ENCODE peak calls at places on chromosomes 1 and 21, in four cellular contexts. Y is SK-N-SH, X is mesenchymal stem cell, Q is IMR-90. S is an unnamed sample.

GRCh38 chr1:245772739-245773138 is 618.0 kb downstream of the KIF26B start:
- DNase-seq in Y (no peak), X (no peak), Q (no peak), S (no peak)

GRCh38 chr1:34696230-34696629 is 58.6 kb upstream of the GJB5 start:
- DNase-seq in Y (peak; percentile 54), X (no peak), Q (no peak), S (no peak)

GRCh38 chr1:246784621-246785535 is 60.7 kb downstream of the SCCPDH start:
- DNase-seq in Y (no peak), X (peak; percentile 59), Q (peak; percentile 47), S (peak; percentile 6)

GRCh38 chr1:100903777-100904176 is 7.9 kb downstream of the SLC30A7 start:
- DNase-seq in Y (no peak), X (no peak), Q (no peak), S (no peak)

GRCh38 chr21:34276711-34277425 is 86.9 kb upstream of the KCNE2 start:
- DNase-seq in Y (no peak), X (peak; percentile 5), Q (no peak), S (peak; percentile 3)

GRCh38 chr1:244548558-244549115 is 87.6 kb downstream of the CATSPERE start:
- DNase-seq in Y (no peak), X (no peak), Q (no peak), S (no peak)

GRCh38 chr1:54413295-54413694 is 7.1 kb upstream of the SSBP3 start:
- DNase-seq in Y (no peak), X (peak; percentile 79), Q (peak; percentile 62), S (no peak)

GRCh38 chr1:61445269-61445825 is 279.6 kb downstream of the TM2D1 start:
- DNase-seq in Y (no peak), X (no peak), Q (no peak), S (no peak)

GRCh38 chr1:234398849-234399381 is 25.7 kb downstream of the COA6 start:
- DNase-seq in Y (no peak), X (no peak), Q (peak; percentile 58), S (peak; percentile 72)

GRCh38 chr1:6734579-6735397 is 33.2 kb upstream of the DNAJC11 start:
- DNase-seq in Y (no peak), X (peak; percentile 26), Q (peak; percentile 11), S (no peak)

GRCh38 chr1:107952989-107953388 is 12.0 kb downstream of the VAV3 start:
- DNase-seq in Y (no peak), X (peak; percentile 7), Q (no peak), S (no peak)

GRCh38 chr1:11700655-11701467 is 9.4 kb downstream of the DRAXIN start:
- DNase-seq in Y (no peak), X (no peak), Q (no peak), S (no peak)

GRCh38 chr1:171984850-171985485 is 143.7 kb downstream of the DNM3 start:
- DNase-seq in Y (peak; percentile 19), X (peak; percentile 51), Q (peak; percentile 49), S (peak; percentile 27)

GRCh38 chr1:228112167-228112566 is 3.1 kb upstream of the MRPL55 start:
- DNase-seq in Y (no peak), X (no peak), Q (no peak), S (no peak)

GRCh38 chr1:27887215-27888035 is 15.1 kb downstream of the THEMIS2 start:
- DNase-seq in Y (no peak), X (no peak), Q (no peak), S (no peak)

GRCh38 chr1:235556807-235557206 is 52.6 kb upstream of the B3GALNT2 start:
- DNase-seq in Y (no peak), X (no peak), Q (no peak), S (no peak)

GRCh38 chr1:231612393-231613089 is 14.0 kb upstream of the DISC1 start:
- DNase-seq in Y (no peak), X (no peak), Q (no peak), S (no peak)

GRCh38 chr21:38470762-38471161 is 27.5 kb downstream of the ERG start:
- DNase-seq in Y (no peak), X (no peak), Q (no peak), S (no peak)

GRCh38 chr1:50329332-50329932 is 93.8 kb downstream of the DMRTA2 start:
- DNase-seq in Y (peak; percentile 33), X (no peak), Q (no peak), S (no peak)

GRCh38 chr1:73674945-73675561 is 522.9 kb downstream of the LRRIQ3 start:
- DNase-seq in Y (peak; percentile 14), X (peak; percentile 19), Q (no peak), S (no peak)

GRCh38 chr1:30417001-30417700 is 306.2 kb downstream of the MATN1 start:
- DNase-seq in Y (no peak), X (no peak), Q (no peak), S (no peak)

GRCh38 chr1:43435146-43436145 is 18.3 kb downstream of the HYI start:
- DNase-seq in Y (no peak), X (no peak), Q (peak; percentile 57), S (peak; percentile 16)

DNA sequence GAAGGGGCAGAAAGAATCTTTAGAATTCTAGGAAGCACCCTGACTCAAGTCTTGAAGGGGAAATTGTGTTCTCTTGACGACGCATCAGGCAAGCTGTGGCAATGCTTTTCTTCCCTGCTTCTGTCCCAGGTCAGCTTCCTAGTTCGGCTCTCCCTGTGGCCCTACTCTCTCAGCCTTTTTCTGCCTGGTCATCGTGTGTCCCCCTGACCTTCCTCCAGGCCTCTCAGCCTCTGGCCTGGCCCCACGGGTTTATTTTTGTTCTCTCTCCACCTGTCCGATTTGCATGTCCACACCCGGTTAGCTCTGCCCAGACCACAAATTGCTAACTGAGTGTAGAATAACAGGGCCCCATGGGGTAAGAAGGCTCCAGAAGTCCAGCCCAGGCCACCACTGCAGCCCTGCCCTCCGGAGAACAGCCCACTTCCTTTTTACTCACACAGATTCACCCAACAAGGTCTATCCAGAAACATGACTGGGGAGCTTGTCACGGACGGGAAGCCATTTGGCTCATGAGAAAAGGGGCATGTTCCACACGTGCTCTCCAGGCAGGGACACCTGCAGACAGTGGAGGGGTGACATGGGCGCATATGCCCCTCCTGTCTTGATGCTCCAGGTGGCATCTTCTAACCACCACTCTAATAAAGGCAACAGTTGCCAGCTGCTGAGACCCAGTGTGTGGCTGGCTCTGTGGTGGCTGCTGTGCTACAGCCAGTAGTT is 9.8 kb downstream of the KCNN3 start:
- DNase-seq in Y (no peak), X (no peak), Q (no peak), S (no peak)
- H3K9ac ChIP-seq in Y (no peak overlapping the region), X (no peak overlapping the region), Q (no peak overlapping the region), S (no peak overlapping the region)

GRCh38 chr1:19504796-19505693 is 19.7 kb upstream of the CAPZB start:
- DNase-seq in Y (no peak), X (peak; percentile 89), Q (peak; percentile 95), S (peak; percentile 96)

GRCh38 chr1:19511117-19511516 is 25.8 kb upstream of the CAPZB start:
- DNase-seq in Y (no peak), X (no peak), Q (no peak), S (no peak)

DNA sequence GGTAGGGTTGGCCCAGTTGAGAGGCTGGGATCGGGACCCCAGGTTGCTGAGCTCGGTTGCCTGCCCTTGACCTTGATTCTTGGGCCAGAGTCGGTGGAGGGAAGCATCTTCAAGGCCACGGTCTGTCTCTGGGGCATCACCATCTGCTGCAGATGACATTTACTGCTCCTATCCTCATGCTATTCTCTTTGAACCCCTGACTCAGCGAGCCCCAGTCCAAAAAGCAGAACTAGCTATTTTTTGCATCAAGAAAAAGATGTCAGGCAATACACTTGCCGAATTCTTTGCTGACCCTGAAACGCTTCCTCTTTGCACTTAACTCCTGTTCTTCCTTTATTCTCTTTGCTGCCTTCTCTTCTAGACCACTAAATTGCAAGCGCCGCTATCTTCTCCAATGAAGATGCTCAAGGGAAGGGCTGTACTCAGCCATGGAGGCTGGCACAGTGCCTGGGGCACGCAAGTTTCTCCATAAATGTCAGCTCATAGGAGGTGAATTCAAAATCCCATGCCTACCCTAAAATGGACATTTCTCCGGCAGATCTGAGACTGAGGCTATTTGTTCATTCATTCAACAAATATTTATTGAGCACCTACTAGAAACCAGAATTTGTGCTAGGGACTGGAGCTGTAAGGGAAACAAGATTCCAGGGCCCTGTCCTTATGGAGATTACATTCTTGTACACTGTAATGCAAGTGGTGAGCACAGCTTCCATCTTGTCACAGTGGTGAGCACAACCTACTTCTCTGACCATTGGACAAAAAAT is 20.5 kb upstream of the CAPZB start:
- DNase-seq in Y (no peak), X (no peak), Q (no peak), S (no peak)
- H3K9ac ChIP-seq in Y (no peak overlapping the region), X (peak overlapping the region; percentile 86), Q (peak overlapping the region; percentile 28), S (peak overlapping the region; percentile 51)

GRCh38 chr1:59478822-59479221 is 181.9 kb downstream of the FGGY start:
- DNase-seq in Y (no peak), X (no peak), Q (no peak), S (no peak)

GRCh38 chr1:59480188-59480888 is 183.4 kb downstream of the FGGY start:
- DNase-seq in Y (no peak), X (no peak), Q (no peak), S (no peak)

GRCh38 chr1:59477286-59477685 is 180.4 kb downstream of the FGGY start:
- DNase-seq in Y (no peak), X (no peak), Q (peak; percentile 49), S (peak; percentile 88)

GRCh38 chr1:59475737-59476136 is 178.8 kb downstream of the FGGY start:
- DNase-seq in Y (no peak), X (no peak), Q (no peak), S (no peak)

GRCh38 chr1:59477867-59478266 is 181.0 kb downstream of the FGGY start:
- DNase-seq in Y (no peak), X (no peak), Q (no peak), S (no peak)
- H3K9ac ChIP-seq in Y (no peak overlapping the region), X (no peak overlapping the region), Q (no peak overlapping the region), S (no peak overlapping the region)

GRCh38 chr1:19967808-19968207 is 11.6 kb downstream of the PLA2G2A start:
- DNase-seq in Y (no peak), X (no peak), Q (no peak), S (no peak)
- H3K9ac ChIP-seq in Y (no peak overlapping the region), X (no peak overlapping the region), Q (no peak overlapping the region), S (no peak overlapping the region)

GRCh38 chr1:208108646-208109330 is 135.4 kb downstream of the PLXNA2 start:
- DNase-seq in Y (no peak), X (no peak), Q (no peak), S (no peak)
- H3K9ac ChIP-seq in Y (no peak overlapping the region), X (no peak overlapping the region), Q (no peak overlapping the region), S (no peak overlapping the region)

GRCh38 chr1:31769720-31770390 is 5.7 kb upstream of the ADGRB2 start:
- DNase-seq in Y (peak; percentile 87), X (no peak), Q (no peak), S (no peak)

GRCh38 chr1:31768939-31769704 is 5.0 kb upstream of the ADGRB2 start:
- DNase-seq in Y (no peak), X (no peak), Q (no peak), S (no peak)

GRCh38 chr1:31773861-31774260 is 9.7 kb upstream of the ADGRB2 start:
- DNase-seq in Y (no peak), X (no peak), Q (no peak), S (no peak)

GRCh38 chr1:31772669-31773248 is 8.6 kb upstream of the ADGRB2 start:
- DNase-seq in Y (no peak), X (no peak), Q (no peak), S (no peak)

GRCh38 chr1:31771891-31772668 is 7.9 kb upstream of the ADGRB2 start:
- DNase-seq in Y (no peak), X (peak; percentile 49), Q (peak; percentile 27), S (no peak)
- H3K9ac ChIP-seq in Y (no peak overlapping the region), X (peak overlapping the region; percentile 49), Q (no peak overlapping the region), S (peak overlapping the region; percentile 33)

GRCh38 chr1:203700901-203701300 is 64.1 kb upstream of the LAX1 start:
- DNase-seq in Y (no peak), X (no peak), Q (no peak), S (no peak)
- H3K9ac ChIP-seq in Y (no peak overlapping the region), X (peak overlapping the region; percentile 57), Q (no peak overlapping the region), S (no peak overlapping the region)